ENCODE peak calls at places on chromosomes 12 and 14, in four cellular contexts. W, K, X and N are unnamed samples.
A peak's percentile ranks its signal among the peaks of the same experiment; 100 is the strongest.

GRCh38 chr12:26631846-26632245 is 201.1 kb downstream of the ITPR2 start:
- DNase-seq in W (no peak), K (no peak), X (no peak), N (no peak)

GRCh38 chr12:12020762-12021161 is 50.0 kb upstream of the BCL2L14 start:
- DNase-seq in W (no peak), K (no peak), X (no peak), N (no peak)

GRCh38 chr12:79534029-79534867 is 156.5 kb downstream of the PAWR start:
- DNase-seq in W (no peak), K (no peak), X (no peak), N (no peak)

GRCh38 chr12:71955946-71956345 is 17.3 kb downstream of the TPH2 start:
- DNase-seq in W (no peak), K (no peak), X (no peak), N (no peak)

GRCh38 chr12:115983226-115983798 is 294.2 kb downstream of the MED13L start:
- DNase-seq in W (no peak), K (peak; percentile 62), X (peak; percentile 20), N (no peak)

GRCh38 chr14:53430870-53431269 is 277.7 kb upstream of the DDHD1 start:
- DNase-seq in W (no peak), K (no peak), X (no peak), N (no peak)

GRCh38 chr12:132523576-132524331 is 33.8 kb downstream of the FBRSL1 start:
- DNase-seq in W (peak; percentile 71), K (peak; percentile 72), X (peak; percentile 87), N (peak; percentile 81)

GRCh38 chr14:70700955-70701354 is 59.2 kb downstream of the TTC9 start:
- DNase-seq in W (no peak), K (no peak), X (no peak), N (no peak)

GRCh38 chr14:75303415-75303814 is 24.8 kb downstream of the FOS start:
- DNase-seq in W (peak; percentile 39), K (peak; percentile 82), X (peak; percentile 78), N (no peak)

GRCh38 chr12:71503579-71504470 is 64.2 kb downstream of the LGR5 start:
- DNase-seq in W (no peak), K (no peak), X (no peak), N (no peak)

GRCh38 chr14:100904307-100905019 is 941 bp upstream of the RTL1 start:
- DNase-seq in W (no peak), K (peak; percentile 80), X (no peak), N (no peak)

GRCh38 chr14:103686831-103687485 is 28.3 kb downstream of the XRCC3 start:
- DNase-seq in W (no peak), K (no peak), X (no peak), N (no peak)

GRCh38 chr14:102154121-102154520 is 14.4 kb downstream of the WDR20 start:
- DNase-seq in W (no peak), K (no peak), X (no peak), N (no peak)

GRCh38 chr12:110501378-110501721 is 561 bp downstream of the VPS29 start:
- DNase-seq in W (no peak), K (peak; percentile 46), X (peak; percentile 66), N (peak; percentile 55)

GRCh38 chr14:34035177-34035933 is 84.5 kb upstream of the EGLN3 start:
- DNase-seq in W (peak; percentile 46), K (no peak), X (no peak), N (peak; percentile 84)

GRCh38 chr14:77140937-77141591 is 527 bp downstream of the ZDHHC22 start:
- DNase-seq in W (no peak), K (peak; percentile 85), X (no peak), N (no peak)

GRCh38 chr14:75972729-75973480 is 8.9 kb downstream of the TGFB3 start:
- DNase-seq in W (no peak), K (peak; percentile 44), X (no peak), N (no peak)

GRCh38 chr14:57317248-57317833 is 48.6 kb downstream of the AP5M1 start:
- DNase-seq in W (peak; percentile 25), K (peak; percentile 87), X (peak; percentile 80), N (no peak)

GRCh38 chr12:110137786-110138185 is 13.6 kb downstream of the IFT81 start:
- DNase-seq in W (no peak), K (no peak), X (no peak), N (no peak)

GRCh38 chr12:97168804-97169203 is 261.7 kb downstream of the NEDD1 start:
- DNase-seq in W (no peak), K (no peak), X (no peak), N (no peak)

GRCh38 chr12:14148489-14149240 is 167.3 kb upstream of the GRIN2B start:
- DNase-seq in W (no peak), K (no peak), X (no peak), N (no peak)

GRCh38 chr12:114932806-114933205 is 248.8 kb upstream of the TBX3 start:
- DNase-seq in W (no peak), K (no peak), X (no peak), N (no peak)

GRCh38 chr14:103522649-103523582 is at the start of gene CKB:
- DNase-seq in W (peak; percentile 80), K (peak; percentile 88), X (peak; percentile 72), N (peak; percentile 80)

GRCh38 chr12:67068204-67068731 is 200.9 kb upstream of the CAND1 start:
- DNase-seq in W (peak; percentile 6), K (peak; percentile 45), X (peak; percentile 5), N (peak; percentile 18)

GRCh38 chr14:101362529-101363260 is 198.6 kb upstream of the DIO3 start:
- DNase-seq in W (no peak), K (no peak), X (no peak), N (no peak)

GRCh38 chr14:94653321-94653720 is 41.1 kb downstream of the SERPINA3 start:
- DNase-seq in W (no peak), K (no peak), X (no peak), N (no peak)

GRCh38 chr12:10033783-10034381 is 3.4 kb downstream of the CLEC9A start:
- DNase-seq in W (no peak), K (no peak), X (no peak), N (no peak)

GRCh38 chr12:94100990-94101901 is 47.1 kb upstream of the PLXNC1 start:
- DNase-seq in W (peak; percentile 82), K (peak; percentile 84), X (peak; percentile 76), N (peak; percentile 80)

GRCh38 chr12:123092866-123093265 is 58.0 kb downstream of the PITPNM2 start:
- DNase-seq in W (no peak), K (no peak), X (no peak), N (no peak)
- H3K4me1 ChIP-seq in W (peaks cover 31% of the 10 kb centered on the region), K (peaks cover 53% of the 10 kb centered on the region), X (peaks cover 16% of the 10 kb centered on the region), N (peaks cover 5% of the 10 kb centered on the region)

GRCh38 chr14:31933716-31934115 is 143.4 kb upstream of the ARHGAP5 start:
- DNase-seq in W (no peak), K (no peak), X (no peak), N (no peak)

GRCh38 chr14:31936100-31936499 is 141.0 kb upstream of the ARHGAP5 start:
- DNase-seq in W (no peak), K (no peak), X (no peak), N (no peak)

GRCh38 chr14:31932675-31933074 is 144.4 kb upstream of the ARHGAP5 start:
- DNase-seq in W (no peak), K (no peak), X (no peak), N (no peak)

GRCh38 chr14:31935406-31935805 is 141.7 kb upstream of the ARHGAP5 start:
- DNase-seq in W (no peak), K (no peak), X (no peak), N (no peak)

DNA sequence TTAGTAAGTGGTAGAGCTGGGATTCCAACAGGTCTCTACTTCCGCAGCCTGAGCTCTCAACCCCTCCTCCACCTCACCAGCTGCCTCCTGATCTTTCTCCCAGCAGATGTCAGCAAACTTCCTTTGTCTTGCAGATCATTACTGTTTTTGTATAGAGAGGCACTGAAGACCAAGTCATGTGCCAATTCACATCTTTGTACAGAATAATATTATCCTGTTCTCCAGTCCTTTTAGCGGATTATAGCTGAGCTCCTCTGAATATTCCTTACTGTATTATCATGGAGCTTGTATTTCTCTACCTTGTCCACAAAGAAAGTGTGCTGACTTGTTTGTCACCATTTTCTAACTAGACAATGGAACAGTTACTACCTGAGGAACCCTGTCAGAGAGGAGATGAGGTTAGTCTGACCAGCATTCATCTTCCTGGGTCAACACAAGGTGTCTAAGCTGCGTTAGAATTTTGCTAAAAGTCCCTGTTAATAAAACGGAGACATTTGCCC is 142.3 kb upstream of the ARHGAP5 start:
- DNase-seq in W (no peak), K (peak; percentile 70), X (peak; percentile 23), N (peak; percentile 76)
- TF ChIP-seq CTCF in W (peak; percentile 64), K (peak; percentile 68), X (peak; percentile 26), N (no peak)

GRCh38 chr12:48026081-48026827 is 22.0 kb upstream of the COL2A1 start:
- DNase-seq in W (no peak), K (no peak), X (no peak), N (no peak)
- H3K4me1 ChIP-seq in W (no peaks in the 10 kb centered on the region), K (peaks cover 59% of the 10 kb centered on the region), X (no peaks in the 10 kb centered on the region), N (peaks cover 14% of the 10 kb centered on the region)

GRCh38 chr14:91365552-91365951 is 52.1 kb downstream of the CCDC88C start:
- DNase-seq in W (no peak), K (no peak), X (no peak), N (no peak)

GRCh38 chr14:91361236-91361811 is 56.3 kb downstream of the CCDC88C start:
- DNase-seq in W (no peak), K (no peak), X (no peak), N (no peak)

GRCh38 chr14:91364524-91365270 is 52.9 kb downstream of the CCDC88C start:
- DNase-seq in W (no peak), K (no peak), X (no peak), N (peak; percentile 19)

GRCh38 chr14:91366749-91367148 is 50.9 kb downstream of the CCDC88C start:
- DNase-seq in W (no peak), K (no peak), X (peak; percentile 55), N (no peak)

GRCh38 chr14:91363776-91364523 is 53.7 kb downstream of the CCDC88C start:
- DNase-seq in W (no peak), K (no peak), X (no peak), N (no peak)
- TF ChIP-seq CTCF in W (no peak), K (no peak), X (no peak), N (no peak)

DNA sequence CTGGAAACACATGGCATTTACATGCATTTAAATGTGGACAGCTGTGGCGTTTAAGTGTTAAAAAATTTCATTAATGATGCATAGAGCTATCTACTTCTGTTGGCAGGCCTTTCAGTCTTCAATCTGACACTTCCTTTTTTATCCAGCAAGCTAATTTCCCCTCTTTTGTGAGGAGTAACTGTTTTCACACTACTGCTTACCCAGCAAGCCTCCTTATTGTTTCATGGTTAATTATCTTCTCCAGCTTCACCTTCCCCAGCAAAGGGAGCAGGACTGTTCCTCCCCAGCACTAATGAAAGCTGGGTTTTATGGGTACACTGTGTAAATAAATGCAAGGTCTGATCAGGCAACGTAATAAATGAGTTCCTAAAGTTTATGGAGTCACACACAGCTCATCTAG is 129.4 kb upstream of the NPAS3 start:
- DNase-seq in W (no peak), K (no peak), X (no peak), N (no peak)
- H3K4me1 ChIP-seq in W (peaks cover 7% of the 10 kb centered on the region), K (no peaks in the 10 kb centered on the region), X (peaks cover 7% of the 10 kb centered on the region), N (peaks cover 3% of the 10 kb centered on the region)

GRCh38 chr12:104694711-104695110 is 238.0 kb downstream of the CHST11 start:
- DNase-seq in W (no peak), K (peak; percentile 27), X (no peak), N (no peak)

GRCh38 chr12:104694161-104694560 is 237.4 kb downstream of the CHST11 start:
- DNase-seq in W (no peak), K (no peak), X (no peak), N (no peak)

GRCh38 chr12:104693493-104693892 is 236.7 kb downstream of the CHST11 start:
- DNase-seq in W (no peak), K (no peak), X (no peak), N (no peak)

GRCh38 chr12:104697186-104697585 is 240.4 kb downstream of the CHST11 start:
- DNase-seq in W (no peak), K (no peak), X (no peak), N (no peak)

GRCh38 chr12:104695453-104696148 is 238.9 kb downstream of the CHST11 start:
- DNase-seq in W (no peak), K (no peak), X (no peak), N (no peak)
- TF ChIP-seq CTCF in W (no peak), K (no peak), X (no peak), N (no peak)